ENCODE peak calls at places on chromosomes 11 and 22, in ten cellular contexts. P is H1, L is breast epithelium, Z is sigmoid colon, X is endothelial cell of umbilical vein, R is prostate gland, D is vagina, A is transverse colon, H is spleen, I is HCT116. U is an unnamed sample.
A peak's percentile ranks its signal among the peaks of the same experiment; 100 is the strongest.

GRCh38 chr11:560305-561147 is at the start of the genes LMNTD2 and RASSF7:
- DNase-seq in P (peak; percentile 98), L (peak; percentile 92), Z (peak; percentile 93), X (peak; percentile 80), R (peak; percentile 95), D (no peak), A (peak; percentile 95), H (peak; percentile 95), I (peak; percentile 76), U (peak; percentile 92)

GRCh38 chr22:46068908-46069481 is 81.3 kb upstream of the PPARA start:
- DNase-seq in P (no peak), L (peak; percentile 51), Z (peak; percentile 71), X (no peak), R (no peak), D (no peak), A (peak; percentile 36), H (peak; percentile 71), I (no peak), U (peak; percentile 69)

GRCh38 chr11:78560066-78560597 is 14.5 kb downstream of the NARS2 start:
- DNase-seq in P (no peak), L (no peak), Z (no peak), X (no peak), R (no peak), D (no peak), A (no peak), H (no peak), I (no peak), U (no peak)

GRCh38 chr11:129148487-129148886 is 43.6 kb downstream of the ARHGAP32 start:
- DNase-seq in P (no peak), L (no peak), Z (no peak), X (no peak), R (no peak), D (no peak), A (no peak), H (no peak), I (no peak), U (no peak)

GRCh38 chr11:31325162-31325561 is 44.4 kb downstream of the DCDC1 start:
- DNase-seq in P (no peak), L (no peak), Z (no peak), X (no peak), R (no peak), D (no peak), A (no peak), H (no peak), I (no peak), U (no peak)

GRCh38 chr11:62612366-62613274 is at the start of the genes EML3 and ROM1:
- DNase-seq in P (peak; percentile 94), L (peak; percentile 80), Z (peak; percentile 96), X (peak; percentile 80), R (peak; percentile 76), D (no peak), A (peak; percentile 91), H (peak; percentile 98), I (no peak), U (peak; percentile 96)

GRCh38 chr11:15565846-15566245 is 451.1 kb downstream of the INSC start:
- DNase-seq in P (peak; percentile 26), L (no peak), Z (no peak), X (no peak), R (no peak), D (no peak), A (no peak), H (no peak), I (no peak), U (no peak)

GRCh38 chr11:65506770-65507485 is 8.1 kb downstream of the MALAT1 start:
- DNase-seq in P (peak; percentile 63), L (no peak), Z (peak; percentile 85), X (peak; percentile 61), R (peak; percentile 75), D (no peak), A (peak; percentile 74), H (no peak), I (peak; percentile 91), U (peak; percentile 62)

GRCh38 chr11:35615911-35616900 is 2.1 kb upstream of the FJX1 start:
- DNase-seq in P (no peak), L (no peak), Z (no peak), X (peak; percentile 61), R (peak; percentile 36), D (no peak), A (no peak), H (no peak), I (no peak), U (no peak)

GRCh38 chr11:117814766-117815261 is 9.7 kb downstream of the FXYD2 start:
- DNase-seq in P (no peak), L (no peak), Z (peak; percentile 89), X (no peak), R (peak; percentile 46), D (no peak), A (peak; percentile 94), H (peak; percentile 95), I (no peak), U (peak; percentile 83)

GRCh38 chr22:31313366-31314147 is 21.3 kb upstream of the PIK3IP1 start:
- DNase-seq in P (peak; percentile 90), L (peak; percentile 89), Z (peak; percentile 88), X (peak; percentile 88), R (peak; percentile 96), D (no peak), A (peak; percentile 85), H (peak; percentile 81), I (peak; percentile 40), U (peak; percentile 83)
- TF ChIP-seq POLR2AphosphoS5 in P (peak; percentile 73), L (peak; percentile 78), Z (peak; percentile 22), X (no peak), R (peak; percentile 99), D (no peak), A (no peak), H (peak; percentile 71), I (no peak), U (peak; percentile 69)

GRCh38 chr11:73597956-73598718 is at the start of gene FAM168A:
- DNase-seq in P (peak; percentile 89), L (peak; percentile 92), Z (peak; percentile 97), X (peak; percentile 95), R (peak; percentile 96), D (no peak), A (peak; percentile 97), H (peak; percentile 99), I (peak; percentile 91), U (peak; percentile 95)
- TF ChIP-seq POLR2A in P (peak; percentile 79), L (peak; percentile 32), Z (peak; percentile 55), X (peak; percentile 83), R (peak; percentile 79), D (no peak), A (peak; percentile 46), H (peak; percentile 36), I (peak; percentile 87), U (peak; percentile 12)

GRCh38 chr22:37244114-37244921 is at the start of gene RAC2:
- DNase-seq in P (no peak), L (peak; percentile 59), Z (peak; percentile 72), X (peak; percentile 69), R (no peak), D (no peak), A (peak; percentile 92), H (peak; percentile 99), I (peak; percentile 51), U (peak; percentile 86)
- TF ChIP-seq POLR2AphosphoS5 in P (no peak), L (no peak), Z (no peak), X (peak; percentile 85), R (no peak), D (peak; percentile 18), A (peak; percentile 59), H (peak; percentile 94), I (peak; percentile 80), U (no peak)

GRCh38 chr22:40743740-40744139 is 64.5 kb downstream of the MCHR1 start:
- DNase-seq in P (no peak), L (no peak), Z (no peak), X (no peak), R (no peak), D (no peak), A (no peak), H (no peak), I (no peak), U (no peak)

GRCh38 chr22:40741116-40741515 is 61.8 kb downstream of the MCHR1 start:
- DNase-seq in P (no peak), L (no peak), Z (no peak), X (no peak), R (no peak), D (no peak), A (no peak), H (no peak), I (no peak), U (no peak)

GRCh38 chr22:40733919-40734318 is 54.6 kb downstream of the MCHR1 start:
- DNase-seq in P (no peak), L (no peak), Z (no peak), X (no peak), R (no peak), D (no peak), A (no peak), H (no peak), I (no peak), U (no peak)

DNA sequence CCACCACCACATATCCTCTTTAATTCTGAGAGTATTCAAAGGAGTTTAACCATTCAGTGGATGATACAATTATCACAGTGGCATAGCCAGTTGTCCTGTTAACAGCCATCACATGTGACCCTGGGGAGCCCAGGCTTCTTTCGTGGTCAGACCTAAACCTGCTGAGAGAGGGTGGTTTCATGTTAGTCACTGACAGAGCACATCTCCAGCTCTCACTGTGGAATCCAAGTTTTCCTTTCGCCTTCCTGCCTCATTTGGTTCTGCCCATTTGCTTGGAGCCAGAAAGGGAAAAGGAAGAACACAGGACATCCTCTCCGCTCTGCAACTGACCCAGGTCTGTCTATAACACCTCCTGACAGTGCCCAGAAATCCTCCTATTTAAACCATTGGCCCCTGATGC is 60.4 kb downstream of the MCHR1 start:
- DNase-seq in P (no peak), L (no peak), Z (no peak), X (peak; percentile 28), R (no peak), D (no peak), A (no peak), H (no peak), I (no peak), U (no peak)
- TF ChIP-seq POLR2A in P (no peak), L (no peak), Z (no peak), X (no peak), R (no peak), D (no peak), A (no peak), H (no peak), I (no peak), U (no peak)

U was measured in suprapubic skin.